ENCODE peak calls at places on chromosomes 12 and 14, in seven cellular contexts. Y is cardiac muscle cell, I is WERI-Rb-1, W is H7, P is hepatocyte, U is pancreas, V is testis. N is an unnamed sample.
A peak's percentile ranks its signal among the peaks of the same experiment; 100 is the strongest.

GRCh38 chr14:55571125-55571889 is 8.7 kb upstream of the KTN1 start:
- DNase-seq in Y (no peak), I (no peak), W (no peak), P (no peak), U (no peak), V (no peak), N (no peak)

GRCh38 chr12:120980800-120981368 is 2.5 kb downstream of the HNF1A start:
- DNase-seq in Y (no peak), I (no peak), W (no peak), P (peak; percentile 63), U (no peak), V (no peak), N (no peak)

GRCh38 chr12:63353559-63353958 is 202.6 kb upstream of the AVPR1A start:
- DNase-seq in Y (no peak), I (no peak), W (no peak), P (no peak), U (no peak), V (no peak), N (no peak)

GRCh38 chr12:47821346-47821706 is 1.6 kb upstream of the HDAC7 start:
- DNase-seq in Y (no peak), I (no peak), W (no peak), P (no peak), U (no peak), V (no peak), N (no peak)

GRCh38 chr14:29144598-29144997 is 378.0 kb downstream of the FOXG1 start:
- DNase-seq in Y (no peak), I (no peak), W (no peak), P (no peak), U (no peak), V (no peak), N (no peak)

GRCh38 chr12:188910-189621 is 24.9 kb downstream of the SLC6A12 start:
- DNase-seq in Y (peak; percentile 85), I (peak; percentile 47), W (peak; percentile 99), P (peak; percentile 91), U (peak; percentile 25), V (peak; percentile 64), N (peak; percentile 92)

GRCh38 chr14:52124791-52125661 is 56.2 kb upstream of the NID2 start:
- DNase-seq in Y (no peak), I (no peak), W (peak; percentile 70), P (peak; percentile 13), U (no peak), V (no peak), N (no peak)

GRCh38 chr12:101204598-101205304 is 5.3 kb downstream of the SLC5A8 start:
- DNase-seq in Y (no peak), I (no peak), W (peak; percentile 44), P (no peak), U (no peak), V (peak; percentile 24), N (peak; percentile 72)

GRCh38 chr14:67331368-67332125 is 28.1 kb downstream of the ATP6V1D start:
- DNase-seq in Y (no peak), I (no peak), W (no peak), P (no peak), U (no peak), V (no peak), N (no peak)

GRCh38 chr12:49683604-49684309 is 23.4 kb downstream of the FMNL3 start:
- DNase-seq in Y (peak; percentile 17), I (no peak), W (no peak), P (no peak), U (no peak), V (no peak), N (no peak)

GRCh38 chr12:27635349-27635972 is 60.8 kb upstream of the REP15 start:
- DNase-seq in Y (peak; percentile 54), I (peak; percentile 14), W (no peak), P (peak; percentile 59), U (no peak), V (no peak), N (no peak)

GRCh38 chr12:87157791-87158190 is 871.4 kb downstream of the C12orf50 start:
- DNase-seq in Y (no peak), I (no peak), W (no peak), P (peak; percentile 23), U (no peak), V (no peak), N (peak; percentile 57)

GRCh38 chr12:64997858-64998257 is 123.2 kb downstream of the WIF1 start:
- DNase-seq in Y (no peak), I (no peak), W (no peak), P (no peak), U (no peak), V (no peak), N (no peak)

GRCh38 chr12:45268672-45269406 is 52.9 kb downstream of the ANO6 start:
- DNase-seq in Y (peak; percentile 89), I (peak; percentile 45), W (peak; percentile 20), P (peak; percentile 87), U (peak; percentile 52), V (peak; percentile 72), N (peak; percentile 75)

GRCh38 chr12:4448943-4449861 is 3.6 kb upstream of the FGF6 start:
- DNase-seq in Y (no peak), I (no peak), W (peak; percentile 9), P (no peak), U (no peak), V (no peak), N (no peak)

GRCh38 chr14:37658174-37658573 is 62.7 kb downstream of the TTC6 start:
- DNase-seq in Y (no peak), I (no peak), W (no peak), P (no peak), U (no peak), V (no peak), N (no peak)

GRCh38 chr14:69896972-69897371 is 17.8 kb downstream of the SMOC1 start:
- DNase-seq in Y (no peak), I (no peak), W (no peak), P (no peak), U (no peak), V (no peak), N (no peak)
- H3K27me3 ChIP-seq in Y (no peaks in the 10 kb centered on the region), I (no peaks in the 10 kb centered on the region), W (no peaks in the 10 kb centered on the region), P (no peaks in the 10 kb centered on the region), U (no peaks in the 10 kb centered on the region), V (no peaks in the 10 kb centered on the region), N (no peaks in the 10 kb centered on the region)

GRCh38 chr12:52316290-52316689 is 4.9 kb downstream of the KRT83 start:
- DNase-seq in Y (no peak), I (no peak), W (no peak), P (no peak), U (no peak), V (no peak), N (no peak)
- H3K27me3 ChIP-seq in Y (peaks cover 62% of the 10 kb centered on the region), I (peaks cover 21% of the 10 kb centered on the region), W (no peaks in the 10 kb centered on the region), P (no peaks in the 10 kb centered on the region), U (no peaks in the 10 kb centered on the region), V (no peaks in the 10 kb centered on the region), N (peaks cover 27% of the 10 kb centered on the region)

GRCh38 chr14:105486333-105486973 is at the start of gene CRIP1:
- DNase-seq in Y (no peak), I (no peak), W (no peak), P (no peak), U (no peak), V (no peak), N (no peak)

GRCh38 chr14:105484069-105484996 is 2.4 kb upstream of the CRIP1 start:
- DNase-seq in Y (no peak), I (no peak), W (no peak), P (no peak), U (no peak), V (no peak), N (no peak)

GRCh38 chr14:105486974-105487448 is 325 bp downstream of the CRIP1 start:
- DNase-seq in Y (no peak), I (no peak), W (peak; percentile 86), P (no peak), U (no peak), V (no peak), N (peak; percentile 82)

GRCh38 chr14:105484997-105485393 is 1.7 kb upstream of the CRIP1 start:
- DNase-seq in Y (no peak), I (no peak), W (no peak), P (no peak), U (no peak), V (no peak), N (no peak)

GRCh38 chr14:105485720-105486332 is 860 bp upstream of the CRIP1 start:
- DNase-seq in Y (peak; percentile 71), I (peak; percentile 85), W (peak; percentile 97), P (peak; percentile 61), U (no peak), V (no peak), N (peak; percentile 93)
- H3K27me3 ChIP-seq in Y (no peaks in the 10 kb centered on the region), I (no peaks in the 10 kb centered on the region), W (peaks cover 72% of the 10 kb centered on the region), P (peaks cover 18% of the 10 kb centered on the region), U (no peaks in the 10 kb centered on the region), V (no peaks in the 10 kb centered on the region), N (peaks cover 61% of the 10 kb centered on the region)

GRCh38 chr14:21536395-21537087 is 10.4 kb upstream of the SALL2 start:
- DNase-seq in Y (peak; percentile 36), I (peak; percentile 33), W (peak; percentile 62), P (no peak), U (no peak), V (no peak), N (peak; percentile 75)

GRCh38 chr14:21535545-21536394 is 9.6 kb upstream of the SALL2 start:
- DNase-seq in Y (no peak), I (no peak), W (peak; percentile 33), P (no peak), U (no peak), V (no peak), N (no peak)

GRCh38 chr14:21537088-21537424 is 10.9 kb upstream of the SALL2 start:
- DNase-seq in Y (no peak), I (no peak), W (peak; percentile 31), P (no peak), U (no peak), V (no peak), N (no peak)

GRCh38 chr14:21541413-21542074 is 15.4 kb upstream of the SALL2 start:
- DNase-seq in Y (no peak), I (no peak), W (no peak), P (no peak), U (no peak), V (no peak), N (no peak)

GRCh38 chr14:21539154-21539940 is 13.2 kb upstream of the SALL2 start:
- DNase-seq in Y (no peak), I (no peak), W (peak; percentile 37), P (no peak), U (no peak), V (no peak), N (no peak)
- H3K27me3 ChIP-seq in Y (no peaks in the 10 kb centered on the region), I (no peaks in the 10 kb centered on the region), W (no peaks in the 10 kb centered on the region), P (peaks cover 46% of the 10 kb centered on the region), U (no peaks in the 10 kb centered on the region), V (no peaks in the 10 kb centered on the region), N (no peaks in the 10 kb centered on the region)